ENCODE peak calls at places on chromosome 14, in six cellular contexts. U is activated CD4-positive, alpha-beta T cell treated with anti-CD3 and anti-CD28 coated beads, Interleukin-2, amount 50 U/mL, for 48 hours; R is cardiac muscle cell; G is kidney tubule cell; B is adipocyte; O is neural crest cell. T is an unnamed sample.

GRCh38 chr14:93930989-93931307 is 3.8 kb downstream of the FAM181A start:
- DNase-seq in U (no peak), R (no peak), G (no peak), B (no peak), O (no peak), T (no peak)

GRCh38 chr14:52175982-52176502 is 91.5 kb upstream of the PTGDR start:
- DNase-seq in U (no peak), R (no peak), G (no peak), B (no peak), O (no peak), T (no peak)

GRCh38 chr14:33323979-33324378 is 385.3 kb downstream of the NPAS3 start:
- DNase-seq in U (no peak), R (no peak), G (no peak), B (no peak), O (no peak), T (no peak)

GRCh38 chr14:36647417-36647826 is 14.2 kb upstream of the PAX9 start:
- DNase-seq in U (no peak), R (no peak), G (no peak), B (no peak), O (no peak), T (no peak)

GRCh38 chr14:22394616-22395015 is 194.4 kb downstream of the DAD1 start:
- DNase-seq in U (no peak), R (no peak), G (no peak), B (no peak), O (no peak), T (no peak)

GRCh38 chr14:65945333-65945732 is 532.8 kb downstream of the FUT8 start:
- DNase-seq in U (no peak), R (no peak), G (peak; percentile 13), B (no peak), O (no peak), T (no peak)

GRCh38 chr14:68576496-68577244 is 216.2 kb downstream of the ZFP36L1 start:
- DNase-seq in U (no peak), R (peak; percentile 47), G (peak; percentile 89), B (peak; percentile 34), O (no peak), T (no peak)

GRCh38 chr14:100714205-100714781 is 12.4 kb upstream of the DLK1 start:
- DNase-seq in U (no peak), R (no peak), G (peak; percentile 4), B (no peak), O (no peak), T (no peak)

GRCh38 chr14:100738269-100738691 is 11.6 kb downstream of the DLK1 start:
- DNase-seq in U (no peak), R (no peak), G (no peak), B (no peak), O (no peak), T (no peak)

GRCh38 chr14:100117026-100117425 is 42.4 kb downstream of the DEGS2 start:
- DNase-seq in U (no peak), R (no peak), G (no peak), B (no peak), O (no peak), T (no peak)

GRCh38 chr14:80275208-80275850 is 64.0 kb upstream of the DIO2 start:
- DNase-seq in U (no peak), R (peak; percentile 44), G (no peak), B (peak; percentile 45), O (no peak), T (no peak)

GRCh38 chr14:101097109-101097793 is 193.7 kb upstream of the RTL1 start:
- DNase-seq in U (no peak), R (no peak), G (peak; percentile 85), B (no peak), O (no peak), T (no peak)

GRCh38 chr14:104604461-104605449 is at the start of gene TMEM179:
- DNase-seq in U (peak; percentile 14), R (peak; percentile 32), G (peak; percentile 18), B (peak; percentile 39), O (peak; percentile 65), T (peak; percentile 75)

GRCh38 chr14:28609228-28609828 is 157.3 kb upstream of the FOXG1 start:
- DNase-seq in U (peak; percentile 35), R (peak; percentile 84), G (peak; percentile 46), B (peak; percentile 87), O (peak; percentile 80), T (peak; percentile 75)

GRCh38 chr14:89924224-89924623 is 30.3 kb downstream of the EFCAB11 start:
- DNase-seq in U (no peak), R (no peak), G (no peak), B (no peak), O (no peak), T (no peak)

GRCh38 chr14:104746951-104747481 is 5.9 kb upstream of the SIVA1 start:
- DNase-seq in U (no peak), R (no peak), G (no peak), B (peak; percentile 48), O (no peak), T (no peak)

GRCh38 chr14:94748667-94749347 is 21.1 kb downstream of the GSC start:
- DNase-seq in U (peak; percentile 34), R (no peak), G (peak; percentile 73), B (peak; percentile 23), O (peak; percentile 22), T (peak; percentile 51)

GRCh38 chr14:103436533-103436932 is 51.3 kb downstream of the MARK3 start:
- DNase-seq in U (no peak), R (peak; percentile 44), G (no peak), B (peak; percentile 49), O (no peak), T (no peak)

GRCh38 chr14:35879141-35879648 is 53.1 kb downstream of the BRMS1L start:
- DNase-seq in U (no peak), R (peak; percentile 38), G (no peak), B (peak; percentile 50), O (no peak), T (no peak)

GRCh38 chr14:90538716-90539495 is 142.1 kb downstream of the CALM1 start:
- DNase-seq in U (no peak), R (no peak), G (no peak), B (no peak), O (no peak), T (no peak)

GRCh38 chr14:30799933-30800332 is 74.4 kb upstream of the COCH start:
- DNase-seq in U (no peak), R (no peak), G (no peak), B (no peak), O (no peak), T (no peak)

GRCh38 chr14:61508526-61508925 is 186.8 kb upstream of the HIF1A start:
- DNase-seq in U (no peak), R (no peak), G (no peak), B (no peak), O (no peak), T (no peak)

GRCh38 chr14:28542040-28542439 is 224.5 kb upstream of the FOXG1 start:
- DNase-seq in U (no peak), R (peak; percentile 76), G (no peak), B (peak; percentile 92), O (no peak), T (no peak)

GRCh38 chr14:96051231-96051630 is 12.1 kb downstream of the C14orf132 start:
- DNase-seq in U (no peak), R (no peak), G (no peak), B (no peak), O (no peak), T (no peak)

GRCh38 chr14:50451854-50452253 is 55.2 kb upstream of the CDKL1 start:
- DNase-seq in U (no peak), R (no peak), G (no peak), B (no peak), O (no peak), T (no peak)

GRCh38 chr14:102500190-102500661 is 9.3 kb downstream of the ANKRD9 start:
- DNase-seq in U (no peak), R (peak; percentile 96), G (no peak), B (no peak), O (no peak), T (no peak)

GRCh38 chr14:100840751-100841444 is 15.0 kb downstream of the MEG3 start:
- DNase-seq in U (no peak), R (no peak), G (no peak), B (no peak), O (no peak), T (no peak)

GRCh38 chr14:39023939-39024871 is 78.8 kb downstream of the SEC23A start:
- DNase-seq in U (no peak), R (no peak), G (no peak), B (no peak), O (no peak), T (no peak)

GRCh38 chr14:77498120-77498979 is at the start of gene ISM2:
- DNase-seq in U (peak; percentile 59), R (peak; percentile 56), G (peak; percentile 51), B (peak; percentile 71), O (peak; percentile 28), T (peak; percentile 48)

GRCh38 chr14:77062261-77062660 is 33.8 kb upstream of the IRF2BPL start:
- DNase-seq in U (no peak), R (no peak), G (no peak), B (no peak), O (no peak), T (no peak)

GRCh38 chr14:71438684-71439083 is 493.5 kb upstream of the RGS6 start:
- DNase-seq in U (no peak), R (peak; percentile 39), G (no peak), B (no peak), O (no peak), T (no peak)

GRCh38 chr14:29587761-29588160 is 339.9 kb downstream of the PRKD1 start:
- DNase-seq in U (no peak), R (peak; percentile 68), G (no peak), B (no peak), O (no peak), T (no peak)

GRCh38 chr14:26987734-26988363 is 390.0 kb upstream of the NOVA1 start:
- DNase-seq in U (no peak), R (no peak), G (no peak), B (no peak), O (no peak), T (no peak)

GRCh38 chr14:70780396-70781075 is 28.8 kb downstream of the MAP3K9 start:
- DNase-seq in U (no peak), R (no peak), G (no peak), B (no peak), O (no peak), T (no peak)

GRCh38 chr14:63964063-63964462 is 111.3 kb downstream of the SYNE2 start:
- DNase-seq in U (no peak), R (no peak), G (no peak), B (no peak), O (no peak), T (no peak)

GRCh38 chr14:41605550-41606248 is 977 bp upstream of the LRFN5 start:
- DNase-seq in U (peak; percentile 9), R (peak; percentile 69), G (no peak), B (peak; percentile 44), O (peak; percentile 36), T (peak; percentile 53)

GRCh38 chr14:22071001-22071400 is 397.4 kb upstream of the OR4E1 start:
- DNase-seq in U (peak; percentile 42), R (no peak), G (no peak), B (no peak), O (no peak), T (no peak)

GRCh38 chr14:69999246-69999645 is 120.0 kb downstream of the SMOC1 start:
- DNase-seq in U (no peak), R (peak; percentile 89), G (peak; percentile 96), B (peak; percentile 3), O (no peak), T (no peak)

GRCh38 chr14:91892918-91893527 is 25.7 kb upstream of the TC2N start:
- DNase-seq in U (no peak), R (peak; percentile 21), G (no peak), B (no peak), O (peak; percentile 52), T (peak; percentile 58)